ENCODE peak calls at places on chromosomes 12 and 14, in nine cellular contexts. J, H, N, B, I, R, E, C and M are unnamed samples.

GRCh38 chr14:105023144-105023543 is 2.3 kb upstream of the CDCA4 start:
- DNase-seq in J (no peak), C (peak; percentile 42), B (no peak), N (no peak), R (no peak), E (no peak), I (no peak), H (no peak), M (no peak)

GRCh38 chr14:59239030-59239429 is 50.6 kb downstream of the DAAM1 start:
- DNase-seq in H (no peak), N (no peak), R (no peak), I (no peak), B (no peak), E (no peak), J (no peak), C (no peak), M (no peak)

GRCh38 chr12:56644654-56645053 is 1.1 kb downstream of the ATP5F1B start:
- DNase-seq in H (no peak), N (no peak), C (no peak), B (no peak), I (no peak), R (no peak), J (no peak), E (no peak), M (no peak)

GRCh38 chr12:2402180-2402579 is 349.4 kb downstream of the CACNA1C start:
- DNase-seq in C (no peak), I (no peak), R (no peak), N (no peak), E (no peak), B (no peak), H (no peak), J (no peak), M (no peak)

GRCh38 chr14:51302319-51303030 is 62.4 kb downstream of the TMX1 start:
- DNase-seq in B (no peak), C (no peak), R (peak; percentile 36), N (no peak), H (no peak), J (no peak), E (no peak), I (no peak), M (no peak)

GRCh38 chr12:124680863-124681778 is 113.7 kb upstream of the NCOR2 start:
- DNase-seq in J (no peak), B (peak; percentile 97), I (no peak), C (peak; percentile 85), N (peak; percentile 85), R (peak; percentile 94), H (peak; percentile 68), E (no peak), M (no peak)

GRCh38 chr12:10213168-10214130 is 772 bp downstream of the GABARAPL1 start:
- DNase-seq in C (peak; percentile 63), H (peak; percentile 83), E (peak; percentile 88), J (peak; percentile 73), B (peak; percentile 86), N (peak; percentile 92), R (peak; percentile 91), I (peak; percentile 80), M (peak; percentile 94)

GRCh38 chr14:57933363-57933762 is 67.5 kb upstream of the SLC35F4 start:
- DNase-seq in R (no peak), H (no peak), N (no peak), B (peak; percentile 29), E (no peak), I (no peak), J (no peak), C (no peak), M (no peak)

GRCh38 chr12:38516418-38516817 is 199.8 kb downstream of the ALG10B start:
- DNase-seq in C (no peak), R (no peak), E (no peak), I (no peak), B (no peak), H (no peak), J (no peak), N (no peak), M (no peak)

GRCh38 chr12:12705833-12706520 is 10.0 kb upstream of the GPR19 start:
- DNase-seq in N (no peak), H (no peak), B (no peak), C (no peak), J (no peak), I (no peak), E (peak; percentile 88), R (no peak), M (no peak)

GRCh38 chr12:56315256-56315625 is 547 bp downstream of the CNPY2 start:
- DNase-seq in E (no peak), H (no peak), C (no peak), N (no peak), B (no peak), I (no peak), J (no peak), R (peak; percentile 4), M (no peak)

GRCh38 chr14:26598081-26598671 is 343 bp upstream of the NOVA1 start:
- DNase-seq in H (peak; percentile 57), B (peak; percentile 68), N (peak; percentile 62), E (peak; percentile 69), I (peak; percentile 94), J (peak; percentile 81), R (peak; percentile 81), C (peak; percentile 36), M (peak; percentile 97)

GRCh38 chr14:73759183-73759713 is 45.1 kb upstream of the PNMA1 start:
- DNase-seq in C (no peak), H (peak; percentile 68), N (peak; percentile 63), I (peak; percentile 78), B (peak; percentile 96), R (peak; percentile 39), J (peak; percentile 61), E (peak; percentile 94), M (peak; percentile 78)

GRCh38 chr14:94015223-94015622 is 10.9 kb upstream of the OTUB2 start:
- DNase-seq in H (no peak), C (no peak), E (no peak), I (no peak), J (no peak), N (no peak), B (peak; percentile 68), R (no peak), M (no peak)

GRCh38 chr14:78535041-78535440 is 364.9 kb downstream of the NRXN3 start:
- DNase-seq in I (no peak), N (no peak), J (no peak), R (no peak), C (no peak), E (no peak), H (no peak), B (no peak), M (no peak)

GRCh38 chr12:57759360-57759980 is 4.6 kb downstream of the MARCHF9 start:
- DNase-seq in N (no peak), C (no peak), J (no peak), E (no peak), H (no peak), B (peak; percentile 82), I (no peak), R (no peak), M (no peak)

GRCh38 chr12:115774148-115774905 is 503.2 kb downstream of the MED13L start:
- DNase-seq in B (no peak), E (no peak), I (no peak), N (no peak), R (no peak), C (no peak), H (no peak), J (no peak), M (no peak)

GRCh38 chr12:94988471-94988870 is 15.0 kb downstream of the NDUFA12 start:
- DNase-seq in H (no peak), J (no peak), C (no peak), R (no peak), B (no peak), I (no peak), E (no peak), N (no peak), M (no peak)

GRCh38 chr14:51004352-51004800 is 60.1 kb upstream of the PYGL start:
- DNase-seq in N (peak; percentile 69), E (no peak), C (no peak), J (peak; percentile 56), B (no peak), H (peak; percentile 48), I (no peak), R (no peak), M (peak; percentile 45)

DNA sequence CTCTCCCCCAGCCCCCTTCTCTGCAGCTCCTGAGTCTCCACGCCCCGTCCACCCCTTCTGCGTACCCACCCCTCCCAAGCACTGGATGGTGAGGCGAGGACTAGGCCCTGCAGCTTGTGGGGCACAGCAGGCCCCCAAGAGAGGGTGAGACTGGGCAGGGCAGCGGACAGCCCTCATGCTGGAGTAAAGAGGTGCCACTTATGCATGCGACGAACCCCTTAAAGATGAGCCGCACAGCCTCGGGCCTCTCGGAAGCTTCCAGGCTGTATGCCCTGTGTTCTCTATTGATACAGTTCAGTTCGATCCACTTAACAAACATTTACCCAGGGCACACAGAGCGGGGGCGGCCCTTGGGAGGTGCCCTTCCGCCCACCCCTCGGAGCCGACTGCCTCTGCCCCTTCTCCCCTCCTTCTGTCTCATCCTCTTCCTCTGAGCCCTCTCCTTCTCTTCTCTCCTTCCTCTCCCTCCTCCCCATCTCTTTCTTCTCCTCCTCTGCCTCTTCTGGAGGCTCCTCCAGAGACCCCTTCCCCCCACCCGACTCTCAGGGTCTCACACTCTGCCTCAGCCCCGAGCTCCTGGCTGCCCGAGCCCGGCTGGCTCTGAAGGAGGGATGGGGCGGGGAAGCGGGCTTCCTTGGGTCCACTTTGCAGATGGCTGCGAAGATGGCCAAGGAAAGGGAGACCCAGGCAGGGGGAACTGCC is 32.7 kb upstream of the DLK1 start:
- DNase-seq in N (no peak), B (no peak), R (no peak), I (no peak), H (no peak), J (no peak), C (no peak), E (no peak), M (no peak)
- H3K27me3 ChIP-seq in N (no peaks in the 10 kb centered on the region), B (no peaks in the 10 kb centered on the region), R (no peaks in the 10 kb centered on the region), I (no peaks in the 10 kb centered on the region), H (peaks cover 38% of the 10 kb centered on the region), J (no peaks in the 10 kb centered on the region), C (no peaks in the 10 kb centered on the region), E (peaks cover 8% of the 10 kb centered on the region), M (no peaks in the 10 kb centered on the region)

GRCh38 chr12:72270246-72270645 is 1.9 kb upstream of the TRHDE start:
- DNase-seq in H (no peak), B (no peak), N (no peak), C (no peak), I (no peak), R (no peak), E (no peak), J (no peak), M (no peak)
- H3K4me1 ChIP-seq in H (peaks cover 22% of the 10 kb centered on the region), B (no peaks in the 10 kb centered on the region), N (peaks cover 12% of the 10 kb centered on the region), C (no peaks in the 10 kb centered on the region), I (peaks cover 3% of the 10 kb centered on the region), R (no peaks in the 10 kb centered on the region), E (peaks cover 32% of the 10 kb centered on the region), J (peaks cover 20% of the 10 kb centered on the region), M (no peaks in the 10 kb centered on the region)

GRCh38 chr12:66235626-66236281 is 46.7 kb downstream of the IRAK3 start:
- DNase-seq in R (no peak), J (no peak), C (peak; percentile 3), I (no peak), H (no peak), B (no peak), N (no peak), E (no peak), M (peak; percentile 41)
- H3K27ac ChIP-seq in R (no peak overlapping the region), J (peak overlapping the region; percentile 73), C (no peak overlapping the region), I (no peak overlapping the region), H (peak overlapping the region; percentile 64), B (peak overlapping the region; percentile 36), N (no peak overlapping the region), E (no peak overlapping the region), M (peak overlapping the region; percentile 58)

DNA sequence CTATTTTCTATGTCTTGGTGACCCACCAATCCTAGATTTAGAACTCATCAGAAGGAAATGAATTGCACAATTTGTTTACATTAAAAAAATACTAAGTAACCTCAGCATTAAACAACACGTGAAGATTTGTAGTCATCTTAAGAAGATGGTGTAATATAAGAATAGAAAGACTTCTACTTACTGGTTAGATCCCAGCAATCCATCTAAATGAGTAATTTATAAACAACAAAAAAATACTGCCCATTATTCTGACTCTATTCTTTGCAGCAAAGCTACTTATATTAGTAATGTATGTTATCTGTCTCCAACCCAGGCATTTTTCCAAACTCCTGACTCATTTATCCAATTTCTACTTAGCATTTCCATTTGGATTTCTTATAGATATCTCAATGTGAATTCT is 67.8 kb downstream of the CD163L1 start:
- DNase-seq in J (no peak), B (peak; percentile 11), I (no peak), E (no peak), N (no peak), H (no peak), R (no peak), C (peak; percentile 38), M (peak; percentile 10)
- H3K27me3 ChIP-seq in J (no peaks in the 10 kb centered on the region), B (no peaks in the 10 kb centered on the region), I (no peaks in the 10 kb centered on the region), E (peaks cover 36% of the 10 kb centered on the region), N (no peaks in the 10 kb centered on the region), H (no peaks in the 10 kb centered on the region), R (no peaks in the 10 kb centered on the region), C (no peaks in the 10 kb centered on the region), M (no peaks in the 10 kb centered on the region)